ENCODE peak calls at places on chromosome X, in five cellular contexts. D, N, T, U and J are unnamed samples.

GRCh38 chrX:25296850-25297249 is 281.1 kb upstream of the ARX start:
- DNase-seq in N (no peak), U (no peak), T (no peak), D (no peak), J (no peak)

GRCh38 chrX:117996408-117996807 is 120.2 kb downstream of the KLHL13 start:
- DNase-seq in U (no peak), N (no peak), T (no peak), D (no peak), J (no peak)

GRCh38 chrX:41559662-41560061 is 112.5 kb downstream of the NYX start:
- DNase-seq in D (no peak), N (no peak), U (no peak), T (no peak), J (no peak)

GRCh38 chrX:65866146-65866545 is 173.7 kb downstream of the VSIG4 start:
- DNase-seq in U (no peak), N (no peak), T (no peak), D (no peak), J (no peak)

GRCh38 chrX:65686246-65686645 is 18.8 kb downstream of the MSN start:
- DNase-seq in D (no peak), T (no peak), N (no peak), U (no peak), J (no peak)

GRCh38 chrX:41334866-41335589 is 1.1 kb downstream of the DDX3X start:
- DNase-seq in U (peak), D (peak), T (peak), N (peak), J (peak)

GRCh38 chrX:45771114-45771513 is 570.4 kb upstream of the DIPK2B start:
- DNase-seq in N (peak), T (no peak), D (no peak), U (peak), J (no peak)

GRCh38 chrX:55056820-55057690 is 17.8 kb upstream of the PAGE2B start:
- DNase-seq in D (no peak), N (no peak), T (no peak), U (peak), J (no peak)

GRCh38 chrX:50579955-50580354 is 109.3 kb upstream of the DGKK start:
- DNase-seq in N (peak), D (peak), U (peak), T (peak), J (peak)

GRCh38 chrX:13219990-13220764 is 99.7 kb downstream of the ATXN3L start:
- DNase-seq in U (no peak), N (no peak), D (no peak), T (no peak), J (no peak)

GRCh38 chrX:48919947-48920712 is 1.3 kb upstream of the PIM2 start:
- DNase-seq in N (no peak), U (no peak), D (no peak), T (peak), J (peak)

GRCh38 chrX:33161829-33162228 is 49.5 kb downstream of the DMD start:
- DNase-seq in T (no peak), D (no peak), U (no peak), N (no peak), J (no peak)

GRCh38 chrX:96682516-96682915 is 2.1 kb upstream of the DIAPH2 start:
- DNase-seq in N (no peak), T (no peak), U (no peak), D (no peak), J (no peak)

GRCh38 chrX:154019633-154020499 is at the start of gene IRAK1:
- DNase-seq in U (peak), D (peak), N (peak), T (peak), J (peak)

GRCh38 chrX:154020500-154021115 is 906 bp upstream of the IRAK1 start:
- DNase-seq in T (peak), N (no peak), U (no peak), D (no peak), J (no peak)

GRCh38 chrX:154017766-154018517 is 1.8 kb downstream of the IRAK1 start:
- DNase-seq in N (no peak), U (no peak), T (no peak), D (no peak), J (no peak)

GRCh38 chrX:154019061-154019621 is 561 bp downstream of the IRAK1 start:
- DNase-seq in D (no peak), U (no peak), T (peak), N (peak), J (no peak)

GRCh38 chrX:154018518-154019060 is 1.1 kb downstream of the IRAK1 start:
- DNase-seq in T (peak), N (no peak), U (no peak), D (no peak), J (no peak)
- H3K27ac ChIP-seq in T (peak), N (peak), U (peak), D (peak), J (no peak)

DNA sequence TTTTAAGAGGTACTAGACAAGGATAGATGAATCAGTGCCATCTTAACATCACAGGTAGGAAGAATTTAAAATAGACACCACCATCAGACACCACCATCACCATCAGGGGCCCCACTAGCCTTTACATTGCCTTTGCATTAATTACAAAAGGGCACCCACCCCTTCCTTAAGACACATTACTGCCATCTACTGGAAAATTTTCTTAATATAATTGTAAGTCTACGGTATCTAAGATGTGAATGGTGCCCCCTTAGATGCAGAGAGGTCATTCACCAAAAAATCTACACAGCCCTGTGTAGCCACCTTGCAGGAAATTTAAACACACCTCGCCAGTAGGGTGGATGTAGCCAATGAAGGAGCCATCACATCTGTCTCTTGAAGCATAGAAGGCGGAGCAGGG is 184.1 kb downstream of the MID1IP1 start:
- DNase-seq in N (no peak), D (no peak), U (peak), T (peak), J (no peak)
- TF ChIP-seq CTCF in N (no peak), D (no peak), U (peak), T (peak), J (peak)

GRCh38 chrX:107777536-107777832 is at the start of gene NCBP2L:
- DNase-seq in U (no peak), N (no peak), T (no peak), D (no peak), J (no peak)

GRCh38 chrX:107773906-107774435 is 1.6 kb downstream of the TSC22D3 start:
- DNase-seq in D (no peak), N (no peak), U (no peak), T (no peak), J (no peak)

GRCh38 chrX:107775734-107776511 is at the start of gene TSC22D3:
- DNase-seq in D (peak), N (peak), T (peak), U (peak), J (peak)

GRCh38 chrX:107775000-107775733 is 420 bp downstream of the TSC22D3 start:
- DNase-seq in T (no peak), N (peak), U (no peak), D (no peak), J (peak)

DNA sequence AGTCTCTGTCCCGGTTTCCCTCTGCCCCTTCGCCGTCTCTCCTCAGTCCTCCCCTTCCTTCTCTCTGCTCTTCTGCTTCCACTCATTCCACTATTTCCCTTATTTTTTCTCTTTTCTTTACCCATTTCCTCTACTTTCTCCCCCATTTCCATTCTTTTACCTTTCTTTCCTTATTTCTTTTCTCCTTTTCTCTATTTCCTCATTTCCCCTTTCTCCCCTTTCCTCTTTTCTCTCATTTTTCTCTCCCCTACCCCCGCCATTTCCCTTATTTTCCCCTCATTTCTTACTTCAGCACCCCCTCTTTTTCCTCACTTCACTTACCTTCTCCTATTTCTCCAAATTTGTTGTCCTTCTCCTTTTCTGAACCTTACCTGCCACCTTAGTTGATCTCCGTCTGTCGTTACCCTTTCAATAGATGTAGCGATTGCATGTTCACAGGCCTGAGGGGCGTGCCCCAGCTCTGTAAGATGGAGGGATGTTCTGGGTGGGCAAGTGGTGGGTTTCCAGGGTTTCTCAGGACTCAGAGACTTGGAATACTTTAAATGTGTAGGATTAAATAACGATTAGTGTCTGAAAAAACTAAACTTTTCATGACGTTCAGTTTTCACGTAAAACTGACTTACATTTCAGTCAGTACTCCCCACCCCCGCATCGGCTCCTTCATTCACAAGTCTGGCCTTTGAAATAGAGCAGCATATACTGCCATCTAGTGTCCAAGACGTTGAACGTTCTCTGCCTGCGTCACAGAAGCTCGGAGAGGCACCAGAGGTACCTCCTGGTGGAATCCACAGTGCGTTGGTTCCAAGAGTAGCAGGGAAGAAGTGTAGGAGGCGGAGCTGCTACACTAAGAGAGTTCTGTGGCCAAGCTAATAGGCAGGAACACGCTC is 641 bp upstream of the NCBP2L start:
- DNase-seq in T (peak), U (peak), N (peak), D (peak), J (peak)
- H3K4me3 ChIP-seq in T (peak), U (peak), N (peak), D (peak), J (peak)

GRCh38 chrX:9147631-9148189 is 113.8 kb upstream of the FAM9B start:
- DNase-seq in N (no peak), D (no peak), T (no peak), U (no peak), J (peak)
- H3K27ac ChIP-seq in N (no peak), D (no peak), T (no peak), U (peak), J (peak)